ENCODE peak calls at places on chromosomes 13 and 19, in four cellular contexts. U is Peyer's patch, Y is testis, F is GM12878. P is an unnamed sample. For H3K4me1 and H3K9me3, the result is how much of the 10 kb centered on the place peaks cover.

GRCh38 chr19:44666852-44667251 is 4.4 kb upstream of the CEACAM19 start:
- DNase-seq in F (no peak), U (no peak), Y (no peak), P (no peak)

GRCh38 chr19:5292453-5292842 is 48.2 kb downstream of the PTPRS start:
- DNase-seq in U (no peak), Y (no peak), F (no peak), P (no peak)

GRCh38 chr19:3375221-3376088 is 9.1 kb downstream of the NFIC start:
- DNase-seq in F (no peak), U (no peak), Y (peak), P (no peak)

GRCh38 chr19:19532806-19533701 is 4.3 kb downstream of the YJEFN3 start:
- DNase-seq in Y (no peak), U (no peak), F (no peak), P (peak)

GRCh38 chr13:98368019-98368418 is 190.9 kb upstream of the RNF113B start:
- DNase-seq in Y (no peak), U (no peak), F (no peak), P (no peak)

GRCh38 chr13:110305544-110305943 is 1.4 kb downstream of the COL4A1 start:
- DNase-seq in F (no peak), Y (no peak), U (no peak), P (no peak)

GRCh38 chr13:65057986-65058385 is 2172.2 kb downstream of the PCDH9 start:
- DNase-seq in U (no peak), F (no peak), Y (no peak), P (no peak)

GRCh38 chr13:48738261-48738755 is 84.6 kb downstream of the CYSLTR2 start:
- DNase-seq in F (no peak), Y (peak), U (no peak), P (no peak)

GRCh38 chr13:82688400-82688999 is 1193.8 kb downstream of the SLITRK1 start:
- DNase-seq in U (no peak), Y (no peak), F (no peak), P (peak)

GRCh38 chr13:111650626-111651025 is 330.2 kb downstream of the TEX29 start:
- DNase-seq in Y (no peak), F (no peak), U (no peak), P (no peak)

GRCh38 chr13:76014618-76015315 is 378.6 kb downstream of the LMO7 start:
- DNase-seq in U (no peak), F (no peak), Y (peak), P (no peak)

GRCh38 chr13:28100149-28101121 is at the start of gene FLT3:
- DNase-seq in F (no peak), Y (peak), U (no peak), P (peak)

GRCh38 chr13:110771194-110771593 is 57.7 kb downstream of the ING1 start:
- DNase-seq in Y (no peak), F (no peak), U (no peak), P (no peak)

GRCh38 chr13:86563308-86563707 is 764.1 kb upstream of the SLITRK6 start:
- DNase-seq in U (no peak), Y (no peak), F (no peak), P (no peak)

GRCh38 chr13:40402931-40403412 is 263.5 kb downstream of the FOXO1 start:
- DNase-seq in U (no peak), Y (no peak), F (no peak), P (no peak)

GRCh38 chr13:33997574-33997973 is 179.6 kb downstream of the RFC3 start:
- DNase-seq in F (no peak), U (no peak), Y (no peak), P (no peak)

GRCh38 chr19:2455481-2456300 is 1.1 kb downstream of the LMNB2 start:
- DNase-seq in F (no peak), Y (peak), U (no peak), P (peak)

GRCh38 chr13:107765724-107766436 is 449.5 kb downstream of the LIG4 start:
- DNase-seq in U (no peak), F (no peak), Y (no peak), P (no peak)

GRCh38 chr13:99959538-99960230 is 11.9 kb downstream of the ZIC5 start:
- DNase-seq in U (no peak), Y (no peak), F (no peak), P (no peak)

GRCh38 chr19:4120531-4120930 is 3.4 kb downstream of the MAP2K2 start:
- DNase-seq in Y (no peak), U (no peak), F (no peak), P (no peak)

GRCh38 chr19:30160426-30160825 is 211.8 kb upstream of the ZNF536 start:
- DNase-seq in U (no peak), F (no peak), Y (no peak), P (no peak)

GRCh38 chr19:33804021-33804799 is 7.5 kb downstream of the KCTD15 start:
- DNase-seq in F (no peak), U (peak), Y (peak), P (no peak)

GRCh38 chr13:113776231-113777125 is 17.5 kb downstream of the TMEM255B start:
- DNase-seq in Y (no peak), U (no peak), F (no peak), P (no peak)

GRCh38 chr19:15452111-15453047 is 2.6 kb upstream of the WIZ start:
- DNase-seq in U (peak), Y (peak), F (no peak), P (no peak)

GRCh38 chr19:18438331-18439024 is 545 bp upstream of the ISYNA1 start:
- DNase-seq in F (no peak), Y (peak), U (no peak), P (peak)

GRCh38 chr13:44876782-44877324 is 112.4 kb downstream of the NUFIP1 start:
- DNase-seq in Y (peak), F (no peak), U (no peak), P (no peak)

GRCh38 chr13:78609464-78610205 is 6.3 kb upstream of the POU4F1 start:
- DNase-seq in F (no peak), U (no peak), Y (no peak), P (no peak)

GRCh38 chr13:33454844-33455256 is 169.3 kb upstream of the STARD13 start:
- DNase-seq in U (no peak), Y (no peak), F (no peak), P (no peak)

GRCh38 chr19:42596391-42597071 is 1.8 kb upstream of the CEACAM8 start:
- DNase-seq in F (no peak), U (peak), Y (peak), P (peak)

GRCh38 chr19:8626823-8627222 is 3.6 kb upstream of the NFILZ start:
- DNase-seq in Y (no peak), U (no peak), F (no peak), P (no peak)

GRCh38 chr19:6811906-6812305 is 39.4 kb downstream of the VAV1 start:
- DNase-seq in F (peak), Y (peak), U (no peak), P (no peak)

GRCh38 chr19:4372630-4373367 is 27.5 kb downstream of the SH3GL1 start:
- DNase-seq in Y (no peak), F (no peak), U (no peak), P (no peak)

GRCh38 chr13:51584731-51585191 is 499 bp downstream of the WDFY2 start:
- DNase-seq in U (peak), Y (peak), F (no peak), P (peak)

GRCh38 chr19:46404884-46405658 is 8.3 kb downstream of the CCDC8 start:
- DNase-seq in U (no peak), Y (peak), F (no peak), P (no peak)

GRCh38 chr13:110957181-110957884 is 42.5 kb upstream of the ANKRD10 start:
- DNase-seq in U (no peak), F (no peak), Y (no peak), P (no peak)

GRCh38 chr19:8609210-8610040 is 1.1 kb downstream of the ADAMTS10 start:
- DNase-seq in Y (peak), U (no peak), F (no peak), P (no peak)

GRCh38 chr13:74683411-74683810 is 549.2 kb upstream of the KLF12 start:
- DNase-seq in Y (no peak), F (no peak), U (no peak), P (no peak)

GRCh38 chr19:10418281-10419199 is 1.8 kb upstream of the PDE4A start:
- DNase-seq in U (no peak), F (no peak), Y (no peak), P (no peak)

DNA sequence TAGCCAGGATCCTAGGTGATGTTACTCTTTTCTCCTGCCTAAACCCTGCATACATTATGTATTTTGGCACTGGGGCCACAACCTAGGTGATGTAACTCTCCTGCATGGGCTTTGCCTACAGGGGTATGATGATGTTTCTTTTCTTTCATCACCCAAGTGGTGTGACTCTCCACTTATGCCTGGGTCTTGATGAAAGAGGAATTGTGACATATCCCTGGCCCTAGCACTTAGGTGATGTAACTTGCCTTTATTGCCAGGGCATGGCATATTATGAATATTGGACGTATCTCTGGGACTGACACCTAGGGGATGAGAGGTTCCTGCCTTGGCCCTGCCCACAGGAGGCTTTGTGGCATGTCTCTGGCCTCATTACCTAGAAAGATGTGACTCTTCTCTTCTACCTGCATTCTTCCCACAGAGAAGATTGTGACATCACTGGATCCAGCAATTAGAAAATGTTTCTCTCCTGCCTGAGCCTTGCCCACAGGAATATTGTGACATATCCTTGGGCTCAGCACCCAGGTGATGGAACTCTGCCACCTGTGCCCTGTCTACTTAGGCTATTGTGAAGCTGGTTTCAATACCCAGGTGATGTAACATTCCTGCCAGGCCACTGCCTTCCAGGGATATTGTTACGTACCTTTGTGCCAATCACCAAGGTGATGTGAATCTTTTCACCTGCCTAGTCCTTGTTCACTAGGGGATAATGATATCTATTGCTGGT is 27.3 kb upstream of the ZNF254 start:
- DNase-seq in U (no peak), F (no peak), Y (no peak), P (no peak)
- H3K27ac ChIP-seq in U (no peak), F (no peak), Y (no peak), P (no peak)

GRCh38 chr19:35120898-35121297 is 5.3 kb downstream of the FXYD3 start:
- DNase-seq in U (no peak), Y (no peak), F (no peak), P (no peak)

GRCh38 chr19:35118268-35119026 is 2.8 kb downstream of the FXYD3 start:
- DNase-seq in F (no peak), U (no peak), Y (no peak), P (no peak)

GRCh38 chr19:35119091-35119490 is 3.5 kb downstream of the FXYD3 start:
- DNase-seq in Y (no peak), U (no peak), F (no peak), P (no peak)

GRCh38 chr19:35119578-35119977 is 4.0 kb downstream of the FXYD3 start:
- DNase-seq in U (no peak), Y (no peak), F (no peak), P (no peak)

DNA sequence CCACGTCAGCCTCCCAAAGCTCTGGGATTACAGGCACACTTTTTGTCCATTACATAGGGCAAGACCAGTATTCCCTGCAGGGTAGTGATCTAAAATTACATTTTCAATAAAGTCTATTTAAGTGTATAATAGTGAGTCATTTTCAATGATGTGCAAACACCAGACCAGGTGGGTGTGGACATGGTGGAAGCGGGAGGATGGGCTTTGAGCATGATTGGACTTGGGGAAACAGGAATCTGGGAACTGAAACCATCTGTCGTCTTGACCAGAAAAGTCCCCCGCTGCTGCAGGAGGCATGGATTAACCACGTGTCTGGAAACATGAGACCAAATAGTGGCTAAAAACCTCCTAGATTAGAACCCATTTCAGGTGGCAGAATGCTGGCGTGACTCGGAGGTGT is 4.9 kb downstream of the FXYD3 start:
- DNase-seq in Y (no peak), F (no peak), U (no peak), P (no peak)
- H3K4me1 ChIP-seq in Y (under half), F (under half), U (under half), P (under half)

DNA sequence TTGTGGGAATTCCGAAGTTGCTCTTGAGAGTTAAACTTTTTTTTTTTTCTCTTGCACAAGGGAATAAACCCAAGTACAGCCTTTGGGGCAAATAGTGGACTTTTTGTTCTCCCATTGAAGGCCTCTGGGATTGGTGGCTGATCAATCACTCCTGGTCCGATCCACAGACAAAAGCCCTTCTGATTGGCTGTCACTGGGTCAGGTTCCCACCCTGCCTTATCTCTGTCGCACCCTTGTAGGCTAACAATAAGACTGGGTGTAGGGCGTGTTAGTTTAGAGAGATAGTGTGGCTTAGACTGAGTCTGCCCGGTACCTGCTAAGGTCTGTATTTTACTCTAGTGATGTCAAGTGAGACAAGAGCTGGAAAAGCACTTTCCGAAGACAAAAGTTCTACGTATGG is 380.8 kb downstream of the NDFIP2 start:
- DNase-seq in F (no peak), Y (no peak), U (peak), P (no peak)
- H3K9me3 ChIP-seq in F (under half), Y (under half), U (under half), P (under half)

DNA sequence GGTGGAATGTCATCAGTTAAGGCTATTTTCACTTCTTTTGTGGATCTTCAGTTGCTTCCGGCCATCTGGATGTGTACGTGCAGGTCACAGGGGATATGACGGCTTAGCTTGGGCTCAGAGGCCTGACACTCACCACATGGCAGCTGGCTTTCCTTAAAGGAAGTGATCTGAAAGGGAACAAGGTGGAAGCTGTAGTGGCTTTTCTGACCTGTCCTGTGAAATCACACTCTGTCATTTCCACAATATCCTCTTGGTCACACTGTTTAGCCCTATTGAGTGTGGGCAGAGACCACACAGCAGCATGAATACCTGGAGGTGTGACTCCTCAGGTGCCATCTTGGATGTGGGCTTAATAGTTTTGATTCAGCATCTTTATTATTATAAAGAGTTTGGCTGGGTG is 4.5 kb upstream of the BAX start:
- DNase-seq in U (no peak), Y (no peak), F (no peak), P (no peak)
- H3K27ac ChIP-seq in U (no peak), Y (no peak), F (no peak), P (no peak)

GRCh38 chr19:14430712-14431111 is 2.4 kb upstream of the PKN1 start:
- DNase-seq in U (no peak), Y (no peak), F (no peak), P (no peak)

GRCh38 chr19:14427461-14427860 is 5.6 kb upstream of the PKN1 start:
- DNase-seq in U (no peak), F (no peak), Y (no peak), P (no peak)

GRCh38 chr19:14428882-14429416 is 4.2 kb upstream of the PKN1 start:
- DNase-seq in F (no peak), U (no peak), Y (no peak), P (no peak)

DNA sequence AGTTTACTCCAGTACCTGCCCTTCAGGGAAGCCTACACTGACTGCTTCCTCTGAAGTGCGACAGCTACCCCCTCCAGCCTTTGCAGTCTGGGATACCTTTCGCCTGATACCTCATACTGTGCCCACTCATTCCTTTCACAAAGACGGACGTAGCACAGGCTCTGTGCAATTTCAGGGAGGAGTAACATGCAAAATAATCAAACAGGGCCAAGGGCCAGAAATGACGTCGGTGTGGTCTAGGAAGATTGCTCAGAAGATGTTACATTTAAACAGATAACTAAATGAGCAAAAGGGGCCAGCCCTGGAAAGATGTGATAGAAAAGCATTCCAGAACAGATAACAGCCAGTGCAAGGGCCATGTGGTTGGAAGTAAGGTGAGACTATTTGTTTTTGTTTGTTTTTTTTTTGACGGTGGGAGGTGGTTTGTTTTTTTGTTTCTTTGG is 6.6 kb upstream of the DDX39A start:
- DNase-seq in Y (peak), F (no peak), U (no peak), P (no peak)
- H3K4me1 ChIP-seq in Y (under half), F (under half), U (under half), P (under half)

GRCh38 chr19:21940684-21941083 is 70.1 kb downstream of the ZNF208 start:
- DNase-seq in F (no peak), Y (peak), U (no peak), P (no peak)
- H3K9me3 ChIP-seq in F (under half), Y (under half), U (under half), P (under half)

GRCh38 chr13:21014666-21015170 is 46.7 kb downstream of the LATS2 start:
- DNase-seq in U (no peak), F (no peak), Y (no peak), P (no peak)

GRCh38 chr13:21012211-21012610 is 49.2 kb downstream of the LATS2 start:
- DNase-seq in U (no peak), Y (no peak), F (no peak), P (no peak)

GRCh38 chr13:21014139-21014665 is 47.2 kb downstream of the LATS2 start:
- DNase-seq in F (no peak), Y (no peak), U (no peak), P (no peak)

GRCh38 chr13:21012841-21013681 is 48.3 kb downstream of the LATS2 start:
- DNase-seq in Y (no peak), F (no peak), U (no peak), P (no peak)

GRCh38 chr13:21013682-21014038 is 47.7 kb downstream of the LATS2 start:
- DNase-seq in F (no peak), U (no peak), Y (no peak), P (no peak)
- H3K27ac ChIP-seq in F (no peak), U (no peak), Y (no peak), P (no peak)

GRCh38 chr19:31337007-31337914 is 12.0 kb downstream of the TSHZ3 start:
- DNase-seq in F (no peak), U (no peak), Y (no peak), P (no peak)
- H3K4me1 ChIP-seq in F (under half), U (under half), Y (under half), P (under half)

GRCh38 chr19:57473646-57474045 is 3.7 kb downstream of the ZNF772 start:
- DNase-seq in F (no peak), Y (no peak), U (no peak), P (no peak)
- H3K9me3 ChIP-seq in F (half or more), Y (under half), U (under half), P (half or more)

P was measured in CD4-positive, alpha-beta memory T cell.